ENCODE peak calls at places on chromosomes 1 and 21, in nine cellular contexts. One of them, this sample, is unnamed.

GRCh38 chr1:184563308-184563707 is 176.5 kb downstream of the C1orf21 start:
- DNase-seq in GM23338: no peak
- DNase-seq in stimulated activated CD4-positive, alpha-beta T cell treated with anti-CD3 and anti-CD28 coated beads, Interleukin-1b, Interleukin-23, amount 100 ng/mL, for 4 hours: no peak
- DNase-seq in activated CD8-positive, alpha-beta memory T cell treated with anti-CD3 and anti-CD28 coated beads, Interleukin-2, amount 50 U/mL, for 48 hours: no peak
- DNase-seq in omental fat pad: no peak
- DNase-seq in fibroblast of mammary gland: peak
- DNase-seq in Daoy: no peak
- DNase-seq in mesenchymal stem cell: peak
- DNase-seq in upper lobe of right lung: no peak
- DNase-seq in this sample: peak

GRCh38 chr1:151908228-151908691 is 1.1 kb downstream of the THEM4 start:
- DNase-seq in GM23338: peak
- DNase-seq in stimulated activated CD4-positive, alpha-beta T cell treated with anti-CD3 and anti-CD28 coated beads, Interleukin-1b, Interleukin-23, amount 100 ng/mL, for 4 hours: no peak
- DNase-seq in activated CD8-positive, alpha-beta memory T cell treated with anti-CD3 and anti-CD28 coated beads, Interleukin-2, amount 50 U/mL, for 48 hours: peak
- DNase-seq in omental fat pad: no peak
- DNase-seq in fibroblast of mammary gland: peak
- DNase-seq in Daoy: peak
- DNase-seq in mesenchymal stem cell: peak
- DNase-seq in upper lobe of right lung: no peak
- DNase-seq in this sample: peak

GRCh38 chr1:163082971-163083370 is 13.8 kb downstream of the RGS4 start:
- DNase-seq in GM23338: no peak
- DNase-seq in stimulated activated CD4-positive, alpha-beta T cell treated with anti-CD3 and anti-CD28 coated beads, Interleukin-1b, Interleukin-23, amount 100 ng/mL, for 4 hours: no peak
- DNase-seq in activated CD8-positive, alpha-beta memory T cell treated with anti-CD3 and anti-CD28 coated beads, Interleukin-2, amount 50 U/mL, for 48 hours: no peak
- DNase-seq in omental fat pad: no peak
- DNase-seq in fibroblast of mammary gland: peak
- DNase-seq in Daoy: peak
- DNase-seq in mesenchymal stem cell: no peak
- DNase-seq in upper lobe of right lung: no peak
- DNase-seq in this sample: no peak

GRCh38 chr1:10178602-10179407 is 31.6 kb upstream of the KIF1B start:
- DNase-seq in GM23338: peak
- DNase-seq in stimulated activated CD4-positive, alpha-beta T cell treated with anti-CD3 and anti-CD28 coated beads, Interleukin-1b, Interleukin-23, amount 100 ng/mL, for 4 hours: no peak
- DNase-seq in activated CD8-positive, alpha-beta memory T cell treated with anti-CD3 and anti-CD28 coated beads, Interleukin-2, amount 50 U/mL, for 48 hours: no peak
- DNase-seq in omental fat pad: no peak
- DNase-seq in fibroblast of mammary gland: no peak
- DNase-seq in Daoy: no peak
- DNase-seq in mesenchymal stem cell: no peak
- DNase-seq in upper lobe of right lung: no peak
- DNase-seq in this sample: no peak

GRCh38 chr1:160083968-160084770 is 2.8 kb downstream of the KCNJ9 start:
- DNase-seq in GM23338: peak
- DNase-seq in stimulated activated CD4-positive, alpha-beta T cell treated with anti-CD3 and anti-CD28 coated beads, Interleukin-1b, Interleukin-23, amount 100 ng/mL, for 4 hours: peak
- DNase-seq in activated CD8-positive, alpha-beta memory T cell treated with anti-CD3 and anti-CD28 coated beads, Interleukin-2, amount 50 U/mL, for 48 hours: peak
- DNase-seq in omental fat pad: no peak
- DNase-seq in fibroblast of mammary gland: peak
- DNase-seq in Daoy: peak
- DNase-seq in mesenchymal stem cell: peak
- DNase-seq in upper lobe of right lung: peak
- DNase-seq in this sample: peak

GRCh38 chr21:14533555-14534400 is 12.3 kb downstream of the SAMSN1 start:
- DNase-seq in GM23338: no peak
- DNase-seq in stimulated activated CD4-positive, alpha-beta T cell treated with anti-CD3 and anti-CD28 coated beads, Interleukin-1b, Interleukin-23, amount 100 ng/mL, for 4 hours: peak
- DNase-seq in activated CD8-positive, alpha-beta memory T cell treated with anti-CD3 and anti-CD28 coated beads, Interleukin-2, amount 50 U/mL, for 48 hours: no peak
- DNase-seq in omental fat pad: no peak
- DNase-seq in fibroblast of mammary gland: peak
- DNase-seq in Daoy: no peak
- DNase-seq in mesenchymal stem cell: peak
- DNase-seq in upper lobe of right lung: no peak
- DNase-seq in this sample: peak

GRCh38 chr1:87684786-87685185 is 356.1 kb downstream of the LMO4 start:
- DNase-seq in GM23338: peak
- DNase-seq in stimulated activated CD4-positive, alpha-beta T cell treated with anti-CD3 and anti-CD28 coated beads, Interleukin-1b, Interleukin-23, amount 100 ng/mL, for 4 hours: no peak
- DNase-seq in activated CD8-positive, alpha-beta memory T cell treated with anti-CD3 and anti-CD28 coated beads, Interleukin-2, amount 50 U/mL, for 48 hours: no peak
- DNase-seq in omental fat pad: no peak
- DNase-seq in fibroblast of mammary gland: peak
- DNase-seq in Daoy: peak
- DNase-seq in mesenchymal stem cell: peak
- DNase-seq in upper lobe of right lung: no peak
- DNase-seq in this sample: peak

GRCh38 chr1:25246600-25247023 is 642 bp downstream of the RSRP1 start:
- DNase-seq in GM23338: peak
- DNase-seq in stimulated activated CD4-positive, alpha-beta T cell treated with anti-CD3 and anti-CD28 coated beads, Interleukin-1b, Interleukin-23, amount 100 ng/mL, for 4 hours: no peak
- DNase-seq in activated CD8-positive, alpha-beta memory T cell treated with anti-CD3 and anti-CD28 coated beads, Interleukin-2, amount 50 U/mL, for 48 hours: peak
- DNase-seq in omental fat pad: no peak
- DNase-seq in fibroblast of mammary gland: no peak
- DNase-seq in Daoy: peak
- DNase-seq in mesenchymal stem cell: peak
- DNase-seq in upper lobe of right lung: peak
- DNase-seq in this sample: peak

GRCh38 chr21:46635324-46636180 is at the start of gene PRMT2:
- DNase-seq in GM23338: peak
- DNase-seq in stimulated activated CD4-positive, alpha-beta T cell treated with anti-CD3 and anti-CD28 coated beads, Interleukin-1b, Interleukin-23, amount 100 ng/mL, for 4 hours: peak
- DNase-seq in activated CD8-positive, alpha-beta memory T cell treated with anti-CD3 and anti-CD28 coated beads, Interleukin-2, amount 50 U/mL, for 48 hours: peak
- DNase-seq in omental fat pad: peak
- DNase-seq in fibroblast of mammary gland: peak
- DNase-seq in Daoy: peak
- DNase-seq in mesenchymal stem cell: peak
- DNase-seq in upper lobe of right lung: peak
- DNase-seq in this sample: peak

GRCh38 chr1:93640656-93641440 is 40.8 kb downstream of the BCAR3 start:
- DNase-seq in GM23338: peak
- DNase-seq in stimulated activated CD4-positive, alpha-beta T cell treated with anti-CD3 and anti-CD28 coated beads, Interleukin-1b, Interleukin-23, amount 100 ng/mL, for 4 hours: no peak
- DNase-seq in activated CD8-positive, alpha-beta memory T cell treated with anti-CD3 and anti-CD28 coated beads, Interleukin-2, amount 50 U/mL, for 48 hours: no peak
- DNase-seq in omental fat pad: no peak
- DNase-seq in fibroblast of mammary gland: no peak
- DNase-seq in Daoy: no peak
- DNase-seq in mesenchymal stem cell: no peak
- DNase-seq in upper lobe of right lung: no peak
- DNase-seq in this sample: no peak

GRCh38 chr1:231139125-231139649 is 22.7 kb upstream of the TRIM67 start:
- DNase-seq in GM23338: no peak
- DNase-seq in stimulated activated CD4-positive, alpha-beta T cell treated with anti-CD3 and anti-CD28 coated beads, Interleukin-1b, Interleukin-23, amount 100 ng/mL, for 4 hours: no peak
- DNase-seq in activated CD8-positive, alpha-beta memory T cell treated with anti-CD3 and anti-CD28 coated beads, Interleukin-2, amount 50 U/mL, for 48 hours: no peak
- DNase-seq in omental fat pad: no peak
- DNase-seq in fibroblast of mammary gland: peak
- DNase-seq in Daoy: peak
- DNase-seq in mesenchymal stem cell: peak
- DNase-seq in upper lobe of right lung: no peak
- DNase-seq in this sample: peak

GRCh38 chr1:98119793-98120192 is 199.0 kb upstream of the DPYD start:
- DNase-seq in GM23338: peak
- DNase-seq in stimulated activated CD4-positive, alpha-beta T cell treated with anti-CD3 and anti-CD28 coated beads, Interleukin-1b, Interleukin-23, amount 100 ng/mL, for 4 hours: no peak
- DNase-seq in activated CD8-positive, alpha-beta memory T cell treated with anti-CD3 and anti-CD28 coated beads, Interleukin-2, amount 50 U/mL, for 48 hours: no peak
- DNase-seq in omental fat pad: no peak
- DNase-seq in fibroblast of mammary gland: peak
- DNase-seq in Daoy: peak
- DNase-seq in mesenchymal stem cell: peak
- DNase-seq in upper lobe of right lung: no peak
- DNase-seq in this sample: peak

GRCh38 chr1:50873458-50874187 is 86.4 kb downstream of the FAF1 start:
- DNase-seq in GM23338: peak
- DNase-seq in stimulated activated CD4-positive, alpha-beta T cell treated with anti-CD3 and anti-CD28 coated beads, Interleukin-1b, Interleukin-23, amount 100 ng/mL, for 4 hours: peak
- DNase-seq in activated CD8-positive, alpha-beta memory T cell treated with anti-CD3 and anti-CD28 coated beads, Interleukin-2, amount 50 U/mL, for 48 hours: peak
- DNase-seq in omental fat pad: no peak
- DNase-seq in fibroblast of mammary gland: peak
- DNase-seq in Daoy: peak
- DNase-seq in mesenchymal stem cell: peak
- DNase-seq in upper lobe of right lung: no peak
- DNase-seq in this sample: peak

GRCh38 chr1:186500804-186501203 is 39.9 kb upstream of the PDC start:
- DNase-seq in GM23338: no peak
- DNase-seq in stimulated activated CD4-positive, alpha-beta T cell treated with anti-CD3 and anti-CD28 coated beads, Interleukin-1b, Interleukin-23, amount 100 ng/mL, for 4 hours: no peak
- DNase-seq in activated CD8-positive, alpha-beta memory T cell treated with anti-CD3 and anti-CD28 coated beads, Interleukin-2, amount 50 U/mL, for 48 hours: no peak
- DNase-seq in omental fat pad: no peak
- DNase-seq in fibroblast of mammary gland: no peak
- DNase-seq in Daoy: no peak
- DNase-seq in mesenchymal stem cell: no peak
- DNase-seq in upper lobe of right lung: no peak
- DNase-seq in this sample: no peak

GRCh38 chr1:229106526-229107105 is 164.3 kb upstream of the RAB4A start:
- DNase-seq in GM23338: no peak
- DNase-seq in stimulated activated CD4-positive, alpha-beta T cell treated with anti-CD3 and anti-CD28 coated beads, Interleukin-1b, Interleukin-23, amount 100 ng/mL, for 4 hours: no peak
- DNase-seq in activated CD8-positive, alpha-beta memory T cell treated with anti-CD3 and anti-CD28 coated beads, Interleukin-2, amount 50 U/mL, for 48 hours: no peak
- DNase-seq in omental fat pad: no peak
- DNase-seq in fibroblast of mammary gland: no peak
- DNase-seq in Daoy: no peak
- DNase-seq in mesenchymal stem cell: no peak
- DNase-seq in upper lobe of right lung: no peak
- DNase-seq in this sample: no peak

GRCh38 chr1:41613646-41614592 is 129.4 kb upstream of the EDN2 start:
- DNase-seq in GM23338: no peak
- DNase-seq in stimulated activated CD4-positive, alpha-beta T cell treated with anti-CD3 and anti-CD28 coated beads, Interleukin-1b, Interleukin-23, amount 100 ng/mL, for 4 hours: no peak
- DNase-seq in activated CD8-positive, alpha-beta memory T cell treated with anti-CD3 and anti-CD28 coated beads, Interleukin-2, amount 50 U/mL, for 48 hours: no peak
- DNase-seq in omental fat pad: no peak
- DNase-seq in fibroblast of mammary gland: peak
- DNase-seq in Daoy: no peak
- DNase-seq in mesenchymal stem cell: peak
- DNase-seq in upper lobe of right lung: no peak
- DNase-seq in this sample: peak

GRCh38 chr1:6287431-6287886 is 26.6 kb upstream of the GPR153 start:
- DNase-seq in GM23338: no peak
- DNase-seq in stimulated activated CD4-positive, alpha-beta T cell treated with anti-CD3 and anti-CD28 coated beads, Interleukin-1b, Interleukin-23, amount 100 ng/mL, for 4 hours: no peak
- DNase-seq in activated CD8-positive, alpha-beta memory T cell treated with anti-CD3 and anti-CD28 coated beads, Interleukin-2, amount 50 U/mL, for 48 hours: no peak
- DNase-seq in omental fat pad: no peak
- DNase-seq in fibroblast of mammary gland: no peak
- DNase-seq in Daoy: no peak
- DNase-seq in mesenchymal stem cell: no peak
- DNase-seq in upper lobe of right lung: no peak
- DNase-seq in this sample: no peak

GRCh38 chr1:7721940-7722669 is 49.0 kb upstream of the VAMP3 start:
- DNase-seq in GM23338: no peak
- DNase-seq in stimulated activated CD4-positive, alpha-beta T cell treated with anti-CD3 and anti-CD28 coated beads, Interleukin-1b, Interleukin-23, amount 100 ng/mL, for 4 hours: no peak
- DNase-seq in activated CD8-positive, alpha-beta memory T cell treated with anti-CD3 and anti-CD28 coated beads, Interleukin-2, amount 50 U/mL, for 48 hours: no peak
- DNase-seq in omental fat pad: no peak
- DNase-seq in fibroblast of mammary gland: no peak
- DNase-seq in Daoy: no peak
- DNase-seq in mesenchymal stem cell: no peak
- DNase-seq in upper lobe of right lung: no peak
- DNase-seq in this sample: no peak

GRCh38 chr1:218101409-218101808 is 183.7 kb upstream of the RRP15 start:
- DNase-seq in GM23338: no peak
- DNase-seq in stimulated activated CD4-positive, alpha-beta T cell treated with anti-CD3 and anti-CD28 coated beads, Interleukin-1b, Interleukin-23, amount 100 ng/mL, for 4 hours: no peak
- DNase-seq in activated CD8-positive, alpha-beta memory T cell treated with anti-CD3 and anti-CD28 coated beads, Interleukin-2, amount 50 U/mL, for 48 hours: no peak
- DNase-seq in omental fat pad: no peak
- DNase-seq in fibroblast of mammary gland: no peak
- DNase-seq in Daoy: no peak
- DNase-seq in mesenchymal stem cell: no peak
- DNase-seq in upper lobe of right lung: no peak
- DNase-seq in this sample: no peak

GRCh38 chr1:27192039-27192529 is 37.2 kb upstream of the SLC9A1 start:
- DNase-seq in GM23338: no peak
- DNase-seq in stimulated activated CD4-positive, alpha-beta T cell treated with anti-CD3 and anti-CD28 coated beads, Interleukin-1b, Interleukin-23, amount 100 ng/mL, for 4 hours: no peak
- DNase-seq in activated CD8-positive, alpha-beta memory T cell treated with anti-CD3 and anti-CD28 coated beads, Interleukin-2, amount 50 U/mL, for 48 hours: no peak
- DNase-seq in omental fat pad: no peak
- DNase-seq in fibroblast of mammary gland: peak
- DNase-seq in Daoy: peak
- DNase-seq in mesenchymal stem cell: no peak
- DNase-seq in upper lobe of right lung: no peak
- DNase-seq in this sample: peak

GRCh38 chr1:223531742-223532341 is 133.7 kb downstream of the CAPN8 start:
- DNase-seq in GM23338: peak
- DNase-seq in stimulated activated CD4-positive, alpha-beta T cell treated with anti-CD3 and anti-CD28 coated beads, Interleukin-1b, Interleukin-23, amount 100 ng/mL, for 4 hours: peak
- DNase-seq in activated CD8-positive, alpha-beta memory T cell treated with anti-CD3 and anti-CD28 coated beads, Interleukin-2, amount 50 U/mL, for 48 hours: peak
- DNase-seq in omental fat pad: peak
- DNase-seq in fibroblast of mammary gland: peak
- DNase-seq in Daoy: peak
- DNase-seq in mesenchymal stem cell: peak
- DNase-seq in upper lobe of right lung: peak
- DNase-seq in this sample: peak

This sample was measured in fibroblast of lung.